ENCODE peak calls at places on chromosomes 7 and 10, in seven cellular contexts. U, M, D, T, G, L and N are unnamed samples. For H3K4me1 and H3K36me3, the result is how much of the 10 kb centered on the place peaks cover.

GRCh38 chr7:19392246-19392645 is 247.0 kb upstream of the FERD3L start:
- DNase-seq in U (no peak), M (no peak), D (no peak), T (no peak), G (no peak), L (no peak), N (no peak)

GRCh38 chr7:138866353-138866752 is 68.4 kb upstream of the ATP6V0A4 start:
- DNase-seq in U (no peak), M (no peak), D (no peak), T (no peak), G (no peak), L (no peak), N (no peak)

GRCh38 chr7:69687739-69688431 is 89.6 kb downstream of the AUTS2 start:
- DNase-seq in U (no peak), M (no peak), D (no peak), T (no peak), G (no peak), L (no peak), N (no peak)

GRCh38 chr10:124989526-124989925 is 47.6 kb downstream of the ZRANB1 start:
- DNase-seq in U (no peak), M (no peak), D (no peak), T (peak), G (no peak), L (no peak), N (no peak)

GRCh38 chr7:29102554-29103151 is 43.7 kb downstream of the CPVL start:
- DNase-seq in U (peak), M (peak), D (peak), T (peak), G (peak), L (peak), N (peak)

GRCh38 chr10:110059965-110060364 is 52.2 kb downstream of the ADD3 start:
- DNase-seq in U (no peak), M (no peak), D (no peak), T (no peak), G (no peak), L (no peak), N (no peak)

GRCh38 chr7:68853254-68853653 is 745.0 kb upstream of the AUTS2 start:
- DNase-seq in U (no peak), M (no peak), D (no peak), T (no peak), G (no peak), L (no peak), N (no peak)

GRCh38 chr7:95700917-95701316 is 71.4 kb upstream of the DYNC1I1 start:
- DNase-seq in U (no peak), M (no peak), D (no peak), T (no peak), G (no peak), L (no peak), N (no peak)

GRCh38 chr7:135662373-135663114 is at the start of gene STMP1:
- DNase-seq in U (peak), M (peak), D (peak), T (peak), G (peak), L (peak), N (peak)
- TF ChIP-seq CTCF in U (peak), M (peak), D (peak), T (peak), G (peak), L (peak), N (peak)

DNA sequence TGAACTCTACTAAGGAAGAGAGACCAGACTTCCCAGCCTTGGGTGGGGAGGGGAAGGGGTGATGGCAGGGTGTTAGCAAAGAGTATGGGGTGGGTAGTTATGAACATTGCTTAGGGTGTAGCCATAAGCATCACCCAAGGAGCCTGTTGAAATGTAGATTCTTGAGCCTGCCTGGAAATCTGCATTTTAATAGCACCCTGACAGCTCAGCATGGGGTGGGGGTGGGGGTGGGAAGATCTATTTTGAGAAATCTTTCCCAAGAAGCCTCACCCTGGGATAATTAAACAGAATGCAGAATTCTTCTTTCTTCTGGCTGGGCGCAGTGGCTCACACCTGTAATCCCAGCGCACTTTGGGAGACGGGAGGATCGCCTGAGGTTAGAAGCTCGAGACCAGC is 164.9 kb downstream of the NRF1 start:
- DNase-seq in U (no peak), M (no peak), D (no peak), T (no peak), G (no peak), L (no peak), N (no peak)
- H3K4me1 ChIP-seq in U (under half), M (under half), D (under half), T (under half), G (under half), L (under half), N (under half)

DNA sequence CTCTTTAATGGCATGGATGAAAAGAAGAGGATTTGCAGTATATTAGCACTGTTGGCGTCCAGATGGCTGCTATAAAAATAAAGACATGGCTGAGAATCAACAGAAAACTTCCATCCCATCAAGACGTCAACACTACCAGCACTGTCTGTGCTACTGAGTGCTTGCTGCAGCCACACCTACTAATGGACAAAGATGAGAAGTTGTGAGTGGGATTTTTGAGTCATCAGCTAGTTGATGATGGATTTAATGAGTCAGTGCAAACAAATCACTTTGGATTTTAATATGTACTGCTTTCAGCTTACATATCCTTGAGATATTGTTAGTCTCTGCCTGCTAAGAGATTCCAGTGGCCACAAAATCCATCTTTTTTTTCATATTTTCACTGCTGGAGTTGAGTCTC is 631.0 kb upstream of the ANKRD30A start:
- DNase-seq in U (no peak), M (no peak), D (no peak), T (no peak), G (no peak), L (no peak), N (no peak)
- H3K36me3 ChIP-seq in U (under half), M (under half), D (under half), T (under half), G (under half), L (under half), N (under half)

GRCh38 chr10:81814842-81815241 is 60.2 kb upstream of the NRG3 start:
- DNase-seq in U (no peak), M (no peak), D (no peak), T (no peak), G (no peak), L (no peak), N (no peak)

GRCh38 chr10:81817611-81818160 is 57.3 kb upstream of the NRG3 start:
- DNase-seq in U (no peak), M (no peak), D (no peak), T (no peak), G (peak), L (peak), N (no peak)

GRCh38 chr10:81820418-81820817 is 54.6 kb upstream of the NRG3 start:
- DNase-seq in U (no peak), M (no peak), D (peak), T (no peak), G (peak), L (no peak), N (no peak)
- TF ChIP-seq CTCF in U (no peak), M (no peak), D (peak), T (no peak), G (peak), L (no peak), N (no peak)

GRCh38 chr10:132541601-132542011 is 4.0 kb downstream of the INPP5A start:
- DNase-seq in U (no peak), M (no peak), D (no peak), T (no peak), G (no peak), L (no peak), N (peak)

GRCh38 chr10:132539894-132540293 is 2.3 kb downstream of the INPP5A start:
- DNase-seq in U (no peak), M (no peak), D (no peak), T (no peak), G (no peak), L (no peak), N (peak)

GRCh38 chr10:132541129-132541528 is 3.5 kb downstream of the INPP5A start:
- DNase-seq in U (no peak), M (no peak), D (no peak), T (no peak), G (no peak), L (no peak), N (peak)

GRCh38 chr10:132539431-132539839 is 1.8 kb downstream of the INPP5A start:
- DNase-seq in U (no peak), M (peak), D (no peak), T (peak), G (peak), L (peak), N (peak)

GRCh38 chr10:132540456-132540855 is 2.9 kb downstream of the INPP5A start:
- DNase-seq in U (no peak), M (peak), D (peak), T (no peak), G (peak), L (peak), N (peak)
- H3K4me1 ChIP-seq in U (half or more), M (half or more), D (under half), T (half or more), G (half or more), L (half or more), N (half or more)